ENCODE peak calls at places on chromosomes 1 and 21, in seven cellular contexts. V, O, D, R, B, K and Z are unnamed samples.
A peak's percentile ranks its signal among the peaks of the same experiment; 100 is the strongest.

GRCh38 chr1:33111965-33112364 is 31.0 kb downstream of the AZIN2 start:
- DNase-seq in V (no peak), O (no peak), D (no peak), R (no peak), B (no peak), K (no peak), Z (no peak)

GRCh38 chr1:235093685-235094592 is 34.7 kb downstream of the TOMM20 start:
- DNase-seq in V (peak; percentile 84), O (peak; percentile 89), D (peak; percentile 78), R (peak; percentile 79), B (peak; percentile 86), K (peak; percentile 87), Z (peak; percentile 72)

GRCh38 chr1:70979313-70979712 is 68.3 kb downstream of the PTGER3 start:
- DNase-seq in V (no peak), O (no peak), D (no peak), R (no peak), B (no peak), K (no peak), Z (no peak)

GRCh38 chr1:158819461-158820443 is 11.4 kb upstream of the MNDA start:
- DNase-seq in V (no peak), O (no peak), D (peak; percentile 17), R (no peak), B (no peak), K (no peak), Z (no peak)

GRCh38 chr1:18927654-18928272 is 25.4 kb upstream of the ALDH4A1 start:
- DNase-seq in V (no peak), O (peak; percentile 44), D (peak; percentile 47), R (no peak), B (no peak), K (no peak), Z (peak; percentile 64)

GRCh38 chr1:85584923-85585322 is 4.4 kb downstream of the CCN1 start:
- DNase-seq in V (no peak), O (no peak), D (no peak), R (no peak), B (no peak), K (no peak), Z (no peak)

GRCh38 chr1:41278076-41278475 is 36.0 kb upstream of the SCMH1 start:
- DNase-seq in V (no peak), O (no peak), D (no peak), R (no peak), B (no peak), K (no peak), Z (no peak)

GRCh38 chr1:96510911-96511310 is 210.7 kb upstream of the PTBP2 start:
- DNase-seq in V (no peak), O (no peak), D (no peak), R (no peak), B (no peak), K (no peak), Z (no peak)

GRCh38 chr1:24657781-24658180 is 14.7 kb downstream of the SRRM1 start:
- DNase-seq in V (no peak), O (no peak), D (no peak), R (no peak), B (no peak), K (no peak), Z (no peak)

GRCh38 chr1:145740269-145740668 is 21.0 kb downstream of the CD160 start:
- DNase-seq in V (no peak), O (no peak), D (no peak), R (no peak), B (peak; percentile 45), K (no peak), Z (no peak)

GRCh38 chr1:163876546-163876945 is 554.8 kb downstream of the NUF2 start:
- DNase-seq in V (no peak), O (no peak), D (no peak), R (no peak), B (no peak), K (no peak), Z (no peak)

GRCh38 chr1:19156676-19157075 is 53.4 kb downstream of the UBR4 start:
- DNase-seq in V (no peak), O (peak; percentile 69), D (no peak), R (peak; percentile 43), B (no peak), K (no peak), Z (no peak)

GRCh38 chr1:26787381-26787705 is 407 bp upstream of the PIGV start:
- DNase-seq in V (no peak), O (no peak), D (peak; percentile 80), R (no peak), B (no peak), K (no peak), Z (no peak)

GRCh38 chr21:45429221-45430164 is 24.5 kb downstream of the COL18A1 start:
- DNase-seq in V (no peak), O (peak; percentile 43), D (no peak), R (no peak), B (no peak), K (no peak), Z (no peak)

GRCh38 chr1:184903111-184903692 is 71.1 kb downstream of the NIBAN1 start:
- DNase-seq in V (no peak), O (no peak), D (no peak), R (no peak), B (no peak), K (no peak), Z (no peak)

GRCh38 chr1:184905601-184906322 is 68.5 kb downstream of the NIBAN1 start:
- DNase-seq in V (no peak), O (no peak), D (no peak), R (no peak), B (peak; percentile 61), K (no peak), Z (no peak)

DNA sequence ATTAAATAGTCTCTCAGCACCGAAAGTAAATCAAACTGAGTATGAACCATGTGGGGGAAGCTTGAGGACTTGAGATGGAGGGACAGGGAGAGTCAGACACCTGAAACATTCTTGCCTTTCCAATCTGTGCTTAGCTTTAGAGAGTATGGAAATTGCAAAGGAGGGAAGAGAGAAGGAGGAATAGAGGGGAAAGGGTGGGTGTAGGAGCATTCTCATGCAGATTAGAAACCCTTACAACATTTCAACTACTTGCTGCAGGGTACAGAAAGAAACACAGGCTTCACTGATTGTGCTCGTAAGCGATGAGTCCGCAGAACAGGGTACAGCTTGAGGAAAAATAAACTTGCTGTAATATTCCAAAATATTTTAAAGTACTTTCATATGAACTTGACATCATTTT is 73.8 kb downstream of the NIBAN1 start:
- DNase-seq in V (no peak), O (no peak), D (no peak), R (no peak), B (no peak), K (no peak), Z (no peak)
- H3K4me1 ChIP-seq in V (peaks cover 5% of the 10 kb centered on the region), O (no peaks in the 10 kb centered on the region), D (no peaks in the 10 kb centered on the region), R (no peaks in the 10 kb centered on the region), B (peaks cover 4% of the 10 kb centered on the region), K (no peaks in the 10 kb centered on the region), Z (no peaks in the 10 kb centered on the region)

DNA sequence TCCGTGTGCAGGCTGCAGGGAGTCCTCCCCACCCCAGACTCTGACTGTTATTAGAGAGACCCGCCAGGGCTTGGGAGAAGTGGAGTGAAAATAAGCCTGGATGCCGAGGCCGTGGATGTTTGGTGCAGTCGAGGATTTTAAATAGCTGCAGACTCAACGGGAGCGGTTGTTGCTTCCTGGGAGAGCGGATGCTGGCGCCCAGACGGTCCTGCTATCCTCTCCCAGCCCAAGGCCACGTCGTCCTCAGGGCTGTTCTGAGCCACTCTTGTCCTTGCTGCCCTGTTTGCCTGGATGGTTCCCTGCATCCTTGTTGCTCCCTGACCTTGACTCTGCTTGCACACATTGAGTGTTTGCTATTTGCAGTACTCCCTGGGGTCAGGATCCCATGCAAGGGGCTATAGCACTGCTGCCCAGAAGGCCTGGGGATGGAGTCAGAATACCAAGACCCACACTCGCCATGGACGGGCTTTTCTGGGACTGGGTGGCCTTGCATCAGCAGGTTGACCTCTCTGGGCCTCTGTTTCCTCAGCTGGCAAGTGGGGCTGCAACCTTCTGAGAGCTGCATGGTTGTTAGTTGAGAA is 205.3 kb upstream of the C1orf174 start:
- DNase-seq in V (no peak), O (no peak), D (no peak), R (no peak), B (no peak), K (peak; percentile 46), Z (no peak)
- H3K27ac ChIP-seq in V (no peak overlapping the region), O (no peak overlapping the region), D (no peak overlapping the region), R (no peak overlapping the region), B (no peak overlapping the region), K (no peak overlapping the region), Z (no peak overlapping the region)

DNA sequence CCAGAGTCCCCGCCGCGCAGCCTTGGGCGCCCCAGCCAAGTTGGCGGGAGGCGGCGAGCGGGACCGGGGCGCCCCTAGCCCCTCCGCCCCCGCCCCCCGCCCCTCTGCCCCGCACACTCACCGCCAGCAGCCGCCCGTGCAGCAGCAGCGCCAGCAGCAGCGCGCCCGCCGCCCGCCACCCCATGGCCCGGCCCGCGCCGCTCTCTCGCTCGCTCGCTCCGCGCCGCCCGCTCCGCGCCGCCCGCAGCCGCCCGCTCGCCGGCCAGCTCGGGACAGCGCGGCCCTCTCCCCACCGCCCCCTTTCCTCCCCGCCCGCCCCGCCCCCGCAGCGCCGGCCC is at the start of gene HSPG2:
- DNase-seq in V (no peak), O (no peak), D (no peak), R (no peak), B (no peak), K (no peak), Z (no peak)
- H3K4me1 ChIP-seq in V (peaks cover 7% of the 10 kb centered on the region), O (peaks cover 25% of the 10 kb centered on the region), D (peaks cover 15% of the 10 kb centered on the region), R (peaks cover 22% of the 10 kb centered on the region), B (peaks cover 73% of the 10 kb centered on the region), K (peaks cover 54% of the 10 kb centered on the region), Z (peaks cover 25% of the 10 kb centered on the region)

DNA sequence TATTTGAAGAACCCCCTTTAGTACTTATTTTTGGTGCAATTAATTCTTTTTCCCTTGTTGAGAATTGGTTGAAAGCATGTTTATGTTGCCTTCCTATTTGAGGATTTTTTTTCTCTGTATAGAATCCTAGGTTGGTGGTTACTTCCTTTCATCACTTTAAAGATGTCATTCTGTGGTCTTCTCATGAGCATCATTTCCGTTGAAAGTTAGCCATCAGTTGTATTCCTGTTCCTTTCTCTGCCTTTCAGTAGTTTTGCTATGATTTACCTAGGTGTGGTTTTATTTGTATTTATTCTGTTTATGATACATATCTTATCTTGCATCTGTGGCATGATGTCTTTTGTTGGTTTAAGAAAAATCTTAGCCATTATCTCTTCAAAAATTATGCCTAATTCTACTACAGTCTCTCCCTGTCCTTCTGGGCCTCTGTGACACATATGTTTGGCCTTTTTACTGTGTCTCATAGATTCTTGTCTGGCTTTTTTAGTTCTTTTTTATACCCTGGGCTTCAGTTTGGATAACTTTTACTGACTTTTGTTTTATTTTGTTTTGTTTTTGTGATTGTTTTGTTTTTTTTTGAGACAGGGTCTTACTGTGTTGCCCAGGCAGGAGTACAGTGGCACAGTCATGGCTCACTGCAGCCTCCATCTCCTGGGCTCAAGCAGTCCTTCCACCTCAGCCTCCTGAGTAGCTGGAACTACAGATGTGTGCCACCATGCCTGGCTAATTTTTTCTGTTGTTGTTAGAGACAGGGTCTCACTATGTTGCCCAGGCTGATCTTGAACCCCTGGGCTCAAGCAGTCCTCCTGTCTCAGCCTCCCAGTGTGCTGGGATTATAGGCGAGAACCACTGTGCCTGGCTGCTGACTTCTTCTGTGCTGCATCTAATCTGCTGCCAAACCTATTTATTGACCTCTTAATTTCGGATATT is 24.1 kb downstream of the PTGFRN start:
- DNase-seq in V (no peak), O (no peak), D (no peak), R (no peak), B (no peak), K (no peak), Z (peak; percentile 72)
- H3K27ac ChIP-seq in V (no peak overlapping the region), O (no peak overlapping the region), D (no peak overlapping the region), R (no peak overlapping the region), B (no peak overlapping the region), K (no peak overlapping the region), Z (no peak overlapping the region)

GRCh38 chr1:6788946-6789345 is 3.7 kb downstream of the CAMTA1 start:
- DNase-seq in V (no peak), O (no peak), D (no peak), R (no peak), B (no peak), K (no peak), Z (no peak)
- H3K4me1 ChIP-seq in V (no peaks in the 10 kb centered on the region), O (no peaks in the 10 kb centered on the region), D (peaks cover 18% of the 10 kb centered on the region), R (peaks cover 8% of the 10 kb centered on the region), B (peaks cover 4% of the 10 kb centered on the region), K (peaks cover 27% of the 10 kb centered on the region), Z (peaks cover 20% of the 10 kb centered on the region)

GRCh38 chr1:58577676-58578073 is 623 bp upstream of the TACSTD2 start:
- DNase-seq in V (no peak), O (no peak), D (no peak), R (no peak), B (no peak), K (no peak), Z (no peak)
- H3K27ac ChIP-seq in V (no peak overlapping the region), O (no peak overlapping the region), D (no peak overlapping the region), R (no peak overlapping the region), B (peak overlapping the region; percentile 79), K (peak overlapping the region; percentile 89), Z (no peak overlapping the region)